ENCODE peak calls at places on chromosomes 3 and 15, in five cellular contexts. One of them, this sample, is unnamed.

GRCh38 chr15:78841891-78842290 is 30.6 kb upstream of the ADAMTS7 start:
- DNase-seq in caudate nucleus: no peak
- DNase-seq in activated naive CD4-positive, alpha-beta T cell: no peak
- DNase-seq in right lobe of liver: no peak
- DNase-seq in pancreas: no peak
- DNase-seq in this sample: no peak

GRCh38 chr3:12897537-12898289 is 56.3 kb upstream of the RPL32 start:
- DNase-seq in caudate nucleus: no peak
- DNase-seq in activated naive CD4-positive, alpha-beta T cell: no peak
- DNase-seq in right lobe of liver: no peak
- DNase-seq in pancreas: no peak
- DNase-seq in this sample: no peak

GRCh38 chr3:71962561-71963240 is 177.8 kb upstream of the PROK2 start:
- DNase-seq in caudate nucleus: no peak
- DNase-seq in activated naive CD4-positive, alpha-beta T cell: no peak
- DNase-seq in right lobe of liver: no peak
- DNase-seq in pancreas: no peak
- DNase-seq in this sample: no peak

GRCh38 chr3:5504135-5504534 is 316.6 kb downstream of the EDEM1 start:
- DNase-seq in caudate nucleus: no peak
- DNase-seq in activated naive CD4-positive, alpha-beta T cell: no peak
- DNase-seq in right lobe of liver: no peak
- DNase-seq in pancreas: no peak
- DNase-seq in this sample: no peak

GRCh38 chr15:90557651-90558084 is 27.9 kb downstream of the CRTC3 start:
- DNase-seq in caudate nucleus: peak; percentile 72
- DNase-seq in activated naive CD4-positive, alpha-beta T cell: no peak
- DNase-seq in right lobe of liver: peak; percentile 96
- DNase-seq in pancreas: peak; percentile 82
- DNase-seq in this sample: peak; percentile 68

GRCh38 chr3:100496711-100497261 is 4.4 kb downstream of the TMEM45A start:
- DNase-seq in caudate nucleus: no peak
- DNase-seq in activated naive CD4-positive, alpha-beta T cell: no peak
- DNase-seq in right lobe of liver: no peak
- DNase-seq in pancreas: no peak
- DNase-seq in this sample: no peak

GRCh38 chr15:96274698-96275097 is 55.8 kb upstream of the NR2F2 start:
- DNase-seq in caudate nucleus: no peak
- DNase-seq in activated naive CD4-positive, alpha-beta T cell: no peak
- DNase-seq in right lobe of liver: no peak
- DNase-seq in pancreas: no peak
- DNase-seq in this sample: no peak

GRCh38 chr3:89521328-89521727 is 413.9 kb downstream of the EPHA3 start:
- DNase-seq in caudate nucleus: no peak
- DNase-seq in activated naive CD4-positive, alpha-beta T cell: no peak
- DNase-seq in right lobe of liver: no peak
- DNase-seq in pancreas: no peak
- DNase-seq in this sample: no peak

GRCh38 chr3:119681279-119681678 is 4.1 kb upstream of the COX17 start:
- DNase-seq in caudate nucleus: no peak
- DNase-seq in activated naive CD4-positive, alpha-beta T cell: no peak
- DNase-seq in right lobe of liver: no peak
- DNase-seq in pancreas: no peak
- DNase-seq in this sample: no peak

GRCh38 chr3:147417896-147418295 is 8.7 kb downstream of the ZIC1 start:
- DNase-seq in caudate nucleus: no peak
- DNase-seq in activated naive CD4-positive, alpha-beta T cell: no peak
- DNase-seq in right lobe of liver: no peak
- DNase-seq in pancreas: no peak
- DNase-seq in this sample: no peak

GRCh38 chr3:128390867-128391266 is 75.8 kb downstream of the DNAJB8 start:
- DNase-seq in caudate nucleus: peak; percentile 18
- DNase-seq in activated naive CD4-positive, alpha-beta T cell: no peak
- DNase-seq in right lobe of liver: no peak
- DNase-seq in pancreas: no peak
- DNase-seq in this sample: no peak

GRCh38 chr15:75672646-75673425 is 25.1 kb downstream of the SNX33 start:
- DNase-seq in caudate nucleus: peak; percentile 18
- DNase-seq in activated naive CD4-positive, alpha-beta T cell: no peak
- DNase-seq in right lobe of liver: no peak
- DNase-seq in pancreas: no peak
- DNase-seq in this sample: no peak

GRCh38 chr15:80107774-80108173 is 45.0 kb upstream of the FAH start:
- DNase-seq in caudate nucleus: no peak
- DNase-seq in activated naive CD4-positive, alpha-beta T cell: no peak
- DNase-seq in right lobe of liver: no peak
- DNase-seq in pancreas: no peak
- DNase-seq in this sample: no peak

GRCh38 chr3:186502942-186503712 is 41.1 kb downstream of the CRYGS start:
- DNase-seq in caudate nucleus: no peak
- DNase-seq in activated naive CD4-positive, alpha-beta T cell: no peak
- DNase-seq in right lobe of liver: no peak
- DNase-seq in pancreas: no peak
- DNase-seq in this sample: no peak

GRCh38 chr3:123068227-123069020 is 1.6 kb downstream of the PDIA5 start:
- DNase-seq in caudate nucleus: no peak
- DNase-seq in activated naive CD4-positive, alpha-beta T cell: no peak
- DNase-seq in right lobe of liver: peak; percentile 92
- DNase-seq in pancreas: no peak
- DNase-seq in this sample: no peak

GRCh38 chr3:116000315-116000714 is 377.0 kb downstream of the GAP43 start:
- DNase-seq in caudate nucleus: no peak
- DNase-seq in activated naive CD4-positive, alpha-beta T cell: no peak
- DNase-seq in right lobe of liver: no peak
- DNase-seq in pancreas: no peak
- DNase-seq in this sample: no peak

GRCh38 chr3:50623840-50624474 is 7.0 kb downstream of the MAPKAPK3 start:
- DNase-seq in caudate nucleus: no peak
- DNase-seq in activated naive CD4-positive, alpha-beta T cell: no peak
- DNase-seq in right lobe of liver: no peak
- DNase-seq in pancreas: no peak
- DNase-seq in this sample: no peak

This sample was measured in anterior cingulate cortex.